ENCODE peak calls at places on chromosomes 7 and 10, in six cellular contexts. One of them, this sample, is unnamed.

GRCh38 chr10:24680647-24681475 is 42.8 kb downstream of the ARHGAP21 start:
- DNase-seq in A549: no peak
- DNase-seq in endothelial cell of umbilical vein: peak
- DNase-seq in GM12878: no peak
- DNase-seq in HepG2: peak
- DNase-seq in K562: no peak
- DNase-seq in this sample: no peak

GRCh38 chr10:113385021-113385975 is 167.6 kb upstream of the HABP2 start:
- DNase-seq in A549: peak
- DNase-seq in endothelial cell of umbilical vein: peak
- DNase-seq in GM12878: no peak
- DNase-seq in HepG2: peak
- DNase-seq in K562: peak
- DNase-seq in this sample: peak

GRCh38 chr7:76225379-76225778 is 23.7 kb downstream of the SRRM3 start:
- DNase-seq in A549: no peak
- DNase-seq in endothelial cell of umbilical vein: peak
- DNase-seq in GM12878: no peak
- DNase-seq in HepG2: no peak
- DNase-seq in K562: peak
- DNase-seq in this sample: peak

GRCh38 chr10:82150123-82150900 is 275.3 kb downstream of the NRG3 start:
- DNase-seq in A549: peak
- DNase-seq in endothelial cell of umbilical vein: peak
- DNase-seq in GM12878: no peak
- DNase-seq in HepG2: no peak
- DNase-seq in K562: no peak
- DNase-seq in this sample: peak

GRCh38 chr10:31749981-31750850 is 178.4 kb downstream of the ARHGAP12 start:
- DNase-seq in A549: no peak
- DNase-seq in endothelial cell of umbilical vein: peak
- DNase-seq in GM12878: no peak
- DNase-seq in HepG2: no peak
- DNase-seq in K562: no peak
- DNase-seq in this sample: no peak

GRCh38 chr7:70694357-70694908 is 437.5 kb upstream of the GALNT17 start:
- DNase-seq in A549: peak
- DNase-seq in endothelial cell of umbilical vein: no peak
- DNase-seq in GM12878: no peak
- DNase-seq in HepG2: no peak
- DNase-seq in K562: no peak
- DNase-seq in this sample: peak

GRCh38 chr10:119176166-119176565 is 2.4 kb downstream of the PRDX3 start:
- DNase-seq in A549: no peak
- DNase-seq in endothelial cell of umbilical vein: no peak
- DNase-seq in GM12878: no peak
- DNase-seq in HepG2: no peak
- DNase-seq in K562: no peak
- DNase-seq in this sample: peak

GRCh38 chr7:134827889-134828288 is 48.5 kb downstream of the CALD1 start:
- DNase-seq in A549: no peak
- DNase-seq in endothelial cell of umbilical vein: no peak
- DNase-seq in GM12878: no peak
- DNase-seq in HepG2: no peak
- DNase-seq in K562: no peak
- DNase-seq in this sample: no peak

GRCh38 chr7:74372511-74373111 is 81.1 kb upstream of the GTF2IRD1 start:
- DNase-seq in A549: no peak
- DNase-seq in endothelial cell of umbilical vein: no peak
- DNase-seq in GM12878: no peak
- DNase-seq in HepG2: no peak
- DNase-seq in K562: no peak
- DNase-seq in this sample: no peak

GRCh38 chr10:8356283-8356682 is 301.8 kb downstream of the GATA3 start:
- DNase-seq in A549: no peak
- DNase-seq in endothelial cell of umbilical vein: no peak
- DNase-seq in GM12878: no peak
- DNase-seq in HepG2: no peak
- DNase-seq in K562: no peak
- DNase-seq in this sample: no peak

GRCh38 chr7:131945948-131946525 is 389.6 kb upstream of the PODXL start:
- DNase-seq in A549: no peak
- DNase-seq in endothelial cell of umbilical vein: no peak
- DNase-seq in GM12878: no peak
- DNase-seq in HepG2: no peak
- DNase-seq in K562: no peak
- DNase-seq in this sample: no peak

GRCh38 chr7:23713285-23714235 is 3.5 kb downstream of the STK31 start:
- DNase-seq in A549: peak
- DNase-seq in endothelial cell of umbilical vein: no peak
- DNase-seq in GM12878: no peak
- DNase-seq in HepG2: peak
- DNase-seq in K562: no peak
- DNase-seq in this sample: no peak

GRCh38 chr7:88344956-88345832 is 38.5 kb upstream of the STEAP4 start:
- DNase-seq in A549: peak
- DNase-seq in endothelial cell of umbilical vein: peak
- DNase-seq in GM12878: no peak
- DNase-seq in HepG2: peak
- DNase-seq in K562: peak
- DNase-seq in this sample: peak

GRCh38 chr7:1939434-1940401 is 269.6 kb downstream of the ELFN1 start:
- DNase-seq in A549: no peak
- DNase-seq in endothelial cell of umbilical vein: no peak
- DNase-seq in GM12878: no peak
- DNase-seq in HepG2: no peak
- DNase-seq in K562: no peak
- DNase-seq in this sample: peak

GRCh38 chr10:100586959-100587358 is 51.2 kb downstream of the HIF1AN start:
- DNase-seq in A549: no peak
- DNase-seq in endothelial cell of umbilical vein: no peak
- DNase-seq in GM12878: no peak
- DNase-seq in HepG2: no peak
- DNase-seq in K562: no peak
- DNase-seq in this sample: no peak

GRCh38 chr10:49135575-49136313 is 1.9 kb upstream of the FAM170B start:
- DNase-seq in A549: no peak
- DNase-seq in endothelial cell of umbilical vein: peak
- DNase-seq in GM12878: no peak
- DNase-seq in HepG2: no peak
- DNase-seq in K562: no peak
- DNase-seq in this sample: no peak

GRCh38 chr10:129078746-129079480 is 388.1 kb upstream of the MGMT start:
- DNase-seq in A549: no peak
- DNase-seq in endothelial cell of umbilical vein: no peak
- DNase-seq in GM12878: no peak
- DNase-seq in HepG2: no peak
- DNase-seq in K562: no peak
- DNase-seq in this sample: no peak

GRCh38 chr10:130935897-130936550 is 375.5 kb downstream of the TCERG1L start:
- DNase-seq in A549: no peak
- DNase-seq in endothelial cell of umbilical vein: no peak
- DNase-seq in GM12878: no peak
- DNase-seq in HepG2: no peak
- DNase-seq in K562: no peak
- DNase-seq in this sample: peak

GRCh38 chr10:17229967-17230682 is 2.1 kb downstream of the VIM start:
- DNase-seq in A549: peak
- DNase-seq in endothelial cell of umbilical vein: peak
- DNase-seq in GM12878: peak
- DNase-seq in HepG2: no peak
- DNase-seq in K562: peak
- DNase-seq in this sample: peak

GRCh38 chr10:122251459-122252255 is 19.4 kb upstream of the BTBD16 start:
- DNase-seq in A549: no peak
- DNase-seq in endothelial cell of umbilical vein: no peak
- DNase-seq in GM12878: no peak
- DNase-seq in HepG2: no peak
- DNase-seq in K562: no peak
- DNase-seq in this sample: no peak

GRCh38 chr10:86299562-86299961 is 67.0 kb downstream of the GRID1 start:
- DNase-seq in A549: no peak
- DNase-seq in endothelial cell of umbilical vein: no peak
- DNase-seq in GM12878: no peak
- DNase-seq in HepG2: no peak
- DNase-seq in K562: no peak
- DNase-seq in this sample: no peak

GRCh38 chr7:151228024-151228866 is 1.2 kb upstream of the ABCF2 start:
- DNase-seq in A549: no peak
- DNase-seq in endothelial cell of umbilical vein: no peak
- DNase-seq in GM12878: no peak
- DNase-seq in HepG2: no peak
- DNase-seq in K562: no peak
- DNase-seq in this sample: no peak

GRCh38 chr7:121371367-121371766 is 24.7 kb downstream of the FAM3C start:
- DNase-seq in A549: no peak
- DNase-seq in endothelial cell of umbilical vein: no peak
- DNase-seq in GM12878: no peak
- DNase-seq in HepG2: no peak
- DNase-seq in K562: no peak
- DNase-seq in this sample: no peak

GRCh38 chr7:121373177-121373576 is 22.9 kb downstream of the FAM3C start:
- DNase-seq in A549: no peak
- DNase-seq in endothelial cell of umbilical vein: no peak
- DNase-seq in GM12878: no peak
- DNase-seq in HepG2: no peak
- DNase-seq in K562: no peak
- DNase-seq in this sample: no peak

GRCh38 chr7:121372376-121373024 is 23.6 kb downstream of the FAM3C start:
- DNase-seq in A549: no peak
- DNase-seq in endothelial cell of umbilical vein: peak
- DNase-seq in GM12878: peak
- DNase-seq in HepG2: no peak
- DNase-seq in K562: no peak
- DNase-seq in this sample: no peak

GRCh38 chr7:121366852-121367431 is 29.2 kb downstream of the FAM3C start:
- DNase-seq in A549: peak
- DNase-seq in endothelial cell of umbilical vein: peak
- DNase-seq in GM12878: no peak
- DNase-seq in HepG2: peak
- DNase-seq in K562: peak
- DNase-seq in this sample: peak

DNA sequence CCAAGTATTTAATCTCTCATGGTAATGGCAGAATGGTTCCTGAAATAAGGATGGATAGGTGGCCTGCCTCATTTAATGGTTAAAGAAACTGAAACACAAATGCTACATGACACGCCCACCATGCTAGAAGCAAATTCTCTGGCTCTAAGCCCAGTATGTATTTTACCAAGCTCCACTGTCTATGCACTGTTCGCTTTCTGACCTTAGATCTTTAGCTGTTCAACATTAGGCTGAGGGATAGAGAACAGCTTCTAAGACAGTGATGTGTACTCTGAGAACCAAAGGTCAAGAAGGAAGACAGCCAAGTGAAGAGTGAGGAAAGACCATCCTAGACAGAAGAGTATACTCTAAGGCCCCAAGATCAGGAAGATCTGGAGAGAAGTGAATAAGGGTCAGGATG is 26.6 kb downstream of the FAM3C start:
- DNase-seq in A549: peak
- DNase-seq in endothelial cell of umbilical vein: peak
- DNase-seq in GM12878: peak
- DNase-seq in HepG2: peak
- DNase-seq in K562: no peak
- DNase-seq in this sample: no peak
- TF ChIP-seq MYC in A549: no peak
- TF ChIP-seq MYC in endothelial cell of umbilical vein: no peak
- TF ChIP-seq MYC in GM12878: no peak
- TF ChIP-seq MYC in HepG2: no peak
- TF ChIP-seq MYC in K562: no peak
- TF ChIP-seq MYC in this sample: no peak

DNA sequence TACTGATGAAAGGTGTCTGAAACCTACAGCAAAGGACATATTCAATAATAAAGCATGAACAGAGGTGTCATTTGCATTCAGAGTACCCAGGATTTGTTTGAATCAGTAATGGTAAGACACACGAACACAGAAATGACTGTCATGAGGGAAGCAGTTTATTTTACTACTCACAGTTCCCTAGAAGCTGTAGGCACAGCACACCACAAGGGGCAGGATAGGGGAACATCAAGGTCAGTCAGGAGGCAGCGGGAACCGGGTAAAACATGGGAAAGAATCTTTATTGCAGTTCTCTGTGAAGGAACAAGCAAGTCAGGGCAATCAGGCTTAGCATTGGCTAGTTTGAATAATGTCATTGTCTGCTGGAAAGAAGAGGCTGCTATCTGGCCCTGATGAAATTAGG is 70.2 kb upstream of the PDSS1 start:
- DNase-seq in A549: peak
- DNase-seq in endothelial cell of umbilical vein: no peak
- DNase-seq in GM12878: no peak
- DNase-seq in HepG2: peak
- DNase-seq in K562: no peak
- DNase-seq in this sample: no peak
- TF ChIP-seq CTCF in A549: no peak
- TF ChIP-seq CTCF in endothelial cell of umbilical vein: no peak
- TF ChIP-seq CTCF in GM12878: no peak
- TF ChIP-seq CTCF in HepG2: no peak
- TF ChIP-seq CTCF in K562: peak
- TF ChIP-seq CTCF in this sample: no peak

DNA sequence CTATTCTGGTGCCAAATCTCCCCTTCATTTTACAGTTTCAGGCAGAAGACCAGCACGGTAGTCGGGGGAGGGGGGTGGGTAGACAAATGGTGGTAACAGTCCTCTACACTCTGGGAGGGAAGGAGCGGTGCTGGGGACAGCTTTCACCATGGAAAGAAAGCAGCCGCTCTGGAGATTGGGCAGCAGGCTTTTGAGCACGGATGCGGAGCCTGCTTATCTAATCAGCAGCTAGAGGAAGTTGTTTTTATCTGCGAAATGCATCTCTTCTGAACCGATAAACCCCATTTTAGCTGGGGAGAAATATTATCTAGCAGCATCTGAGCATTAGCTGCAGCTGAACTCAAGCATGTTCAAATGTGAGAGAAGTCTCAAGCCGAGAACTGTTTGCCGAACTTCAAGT is 28.8 kb downstream of the IKZF1 start:
- DNase-seq in A549: no peak
- DNase-seq in endothelial cell of umbilical vein: no peak
- DNase-seq in GM12878: no peak
- DNase-seq in HepG2: no peak
- DNase-seq in K562: no peak
- DNase-seq in this sample: peak
- H3K4me3 ChIP-seq in A549: no peak
- H3K4me3 ChIP-seq in endothelial cell of umbilical vein: no peak
- H3K4me3 ChIP-seq in GM12878: no peak
- H3K4me3 ChIP-seq in HepG2: no peak
- H3K4me3 ChIP-seq in K562: peak
- H3K4me3 ChIP-seq in this sample: peak

DNA sequence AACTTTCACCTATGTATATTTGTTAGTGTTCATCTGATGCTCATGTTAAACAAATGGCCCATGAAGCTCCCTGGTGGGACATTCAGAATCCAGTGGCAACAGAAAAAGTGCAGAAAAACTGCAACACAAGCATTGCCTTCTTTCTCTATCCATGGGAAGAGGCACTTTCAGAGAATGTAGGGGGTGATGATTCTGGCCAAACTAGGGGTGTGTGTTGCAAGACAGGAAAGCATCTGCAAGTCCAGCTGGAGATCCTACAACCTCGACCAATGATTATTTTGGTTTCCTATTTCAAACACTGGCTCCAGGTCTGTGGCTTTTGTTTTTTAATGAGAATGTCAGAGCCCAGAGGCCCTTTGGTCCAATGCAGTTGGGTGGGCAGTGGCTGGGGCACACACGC is 198.7 kb downstream of the CXCL12 start:
- DNase-seq in A549: no peak
- DNase-seq in endothelial cell of umbilical vein: no peak
- DNase-seq in GM12878: no peak
- DNase-seq in HepG2: no peak
- DNase-seq in K562: no peak
- DNase-seq in this sample: no peak
- TF ChIP-seq MYC in A549: no peak
- TF ChIP-seq MYC in endothelial cell of umbilical vein: no peak
- TF ChIP-seq MYC in GM12878: no peak
- TF ChIP-seq MYC in HepG2: no peak
- TF ChIP-seq MYC in K562: no peak
- TF ChIP-seq MYC in this sample: no peak